ENCODE peak calls at places on chromosome 21, in nine cellular contexts. T is erythroblast; B is WTC11; A is stimulated activated CD4-positive, alpha-beta T cell treated with anti-CD3 and anti-CD28 coated beads, Interleukin-1b, Interleukin-23, amount 100 ng/mL, for 4 hours; K is effector CD4-positive, alpha-beta T cell; D is activated CD4-positive, alpha-beta T cell treated with anti-CD3 and anti-CD28 coated beads for 24 hours; C is GF-D8; G is left ventricle myocardium inferior; X is ascending aorta. O is an unnamed sample.

GRCh38 chr21:21851657-21852056 is 853.4 kb downstream of the NCAM2 start:
- DNase-seq in T (no peak), B (no peak), A (no peak), K (no peak), D (no peak), C (no peak), G (no peak), X (no peak), O (no peak)

GRCh38 chr21:46035809-46036695 is 54.5 kb downstream of the COL6A1 start:
- DNase-seq in T (no peak), B (no peak), A (no peak), K (no peak), D (no peak), C (no peak), G (peak), X (no peak), O (no peak)

GRCh38 chr21:26042181-26042876 is 128.2 kb downstream of the APP start:
- DNase-seq in T (no peak), B (no peak), A (no peak), K (no peak), D (no peak), C (no peak), G (no peak), X (no peak), O (no peak)

GRCh38 chr21:31233711-31234110 is 110.3 kb downstream of the TIAM1 start:
- DNase-seq in T (no peak), B (no peak), A (no peak), K (no peak), D (no peak), C (no peak), G (no peak), X (no peak), O (no peak)

GRCh38 chr21:26769613-26770188 is 75.5 kb downstream of the ADAMTS1 start:
- DNase-seq in T (no peak), B (no peak), A (no peak), K (no peak), D (no peak), C (peak), G (no peak), X (no peak), O (no peak)

GRCh38 chr21:36200089-36200561 is 43.5 kb downstream of the DOP1B start:
- DNase-seq in T (no peak), B (no peak), A (no peak), K (no peak), D (no peak), C (no peak), G (no peak), X (no peak), O (no peak)

GRCh38 chr21:38244885-38245869 is 11.6 kb upstream of the KCNJ15 start:
- DNase-seq in T (no peak), B (no peak), A (peak), K (peak), D (peak), C (no peak), G (no peak), X (no peak), O (no peak)

GRCh38 chr21:15695241-15695640 is 34.5 kb upstream of the USP25 start:
- DNase-seq in T (no peak), B (no peak), A (no peak), K (no peak), D (no peak), C (no peak), G (no peak), X (no peak), O (no peak)

GRCh38 chr21:43590220-43590619 is 69.1 kb downstream of the HSF2BP start:
- DNase-seq in T (no peak), B (no peak), A (no peak), K (no peak), D (no peak), C (no peak), G (no peak), X (no peak), O (no peak)

GRCh38 chr21:36320421-36321324 is 676 bp downstream of the MORC3 start:
- DNase-seq in T (peak), B (peak), A (no peak), K (no peak), D (peak), C (peak), G (peak), X (peak), O (no peak)

GRCh38 chr21:45080232-45080631 is 5.9 kb downstream of the ADARB1 start:
- DNase-seq in T (no peak), B (no peak), A (no peak), K (no peak), D (no peak), C (no peak), G (no peak), X (no peak), O (no peak)

GRCh38 chr21:37198989-37199924 is 67.9 kb downstream of the VPS26C start:
- DNase-seq in T (no peak), B (no peak), A (no peak), K (no peak), D (no peak), C (no peak), G (no peak), X (no peak), O (no peak)

GRCh38 chr21:38994014-38994413 is 188.3 kb downstream of the ETS2 start:
- DNase-seq in T (no peak), B (no peak), A (no peak), K (no peak), D (no peak), C (no peak), G (no peak), X (no peak), O (no peak)

GRCh38 chr21:45410151-45410864 is 5.3 kb downstream of the COL18A1 start:
- DNase-seq in T (peak), B (no peak), A (no peak), K (no peak), D (no peak), C (no peak), G (peak), X (no peak), O (no peak)

GRCh38 chr21:36466061-36466511 is 13.8 kb downstream of the CLDN14 start:
- DNase-seq in T (no peak), B (no peak), A (no peak), K (no peak), D (no peak), C (no peak), G (no peak), X (no peak), O (no peak)

GRCh38 chr21:28220670-28221069 is 772.0 kb downstream of the LTN1 start:
- DNase-seq in T (no peak), B (no peak), A (no peak), K (no peak), D (no peak), C (no peak), G (no peak), X (no peak), O (no peak)

GRCh38 chr21:40245021-40245420 is 377.8 kb downstream of the PCP4 start:
- DNase-seq in T (no peak), B (no peak), A (no peak), K (no peak), D (no peak), C (no peak), G (no peak), X (no peak), O (no peak)

GRCh38 chr21:27060190-27060589 is 93.3 kb upstream of the ADAMTS5 start:
- DNase-seq in T (no peak), B (no peak), A (no peak), K (no peak), D (no peak), C (no peak), G (no peak), X (no peak), O (no peak)

GRCh38 chr21:25960423-25960822 is 210.1 kb downstream of the APP start:
- DNase-seq in T (no peak), B (peak), A (no peak), K (no peak), D (no peak), C (no peak), G (no peak), X (no peak), O (no peak)

GRCh38 chr21:17463441-17463840 is 49.4 kb upstream of the CXADR start:
- DNase-seq in T (no peak), B (no peak), A (no peak), K (no peak), D (no peak), C (no peak), G (no peak), X (no peak), O (peak)

GRCh38 chr21:16082038-16082816 is 352.4 kb downstream of the USP25 start:
- DNase-seq in T (peak), B (no peak), A (no peak), K (no peak), D (no peak), C (peak), G (no peak), X (no peak), O (no peak)

GRCh38 chr21:35316933-35317332 is 267.8 kb upstream of the RUNX1 start:
- DNase-seq in T (peak), B (no peak), A (no peak), K (no peak), D (no peak), C (no peak), G (no peak), X (no peak), O (no peak)

GRCh38 chr21:42201615-42202161 is 17.3 kb upstream of the ABCG1 start:
- DNase-seq in T (no peak), B (no peak), A (no peak), K (no peak), D (no peak), C (no peak), G (no peak), X (no peak), O (no peak)

GRCh38 chr21:41064325-41064724 is 103.6 kb upstream of the BACE2 start:
- DNase-seq in T (no peak), B (no peak), A (no peak), K (no peak), D (no peak), C (no peak), G (no peak), X (no peak), O (no peak)

GRCh38 chr21:43361127-43361492 is 65.8 kb downstream of the SIK1 start:
- DNase-seq in T (no peak), B (no peak), A (no peak), K (no peak), D (no peak), C (no peak), G (peak), X (no peak), O (no peak)

GRCh38 chr21:39776589-39776988 is 31.6 kb downstream of the IGSF5 start:
- DNase-seq in T (no peak), B (no peak), A (no peak), K (no peak), D (no peak), C (no peak), G (no peak), X (no peak), O (no peak)